ENCODE peak calls at places on chromosome 11, in ten cellular contexts. One of them, this sample, is unnamed.

GRCh38 chr11:67698247-67698646 is 23.8 kb upstream of the ALDH3B2 start:
- DNase-seq in stomach: no peak
- DNase-seq in kidney: no peak
- DNase-seq in GM23248: peak
- DNase-seq in A549: peak
- DNase-seq in tibial nerve: no peak
- DNase-seq in tibial artery: no peak
- DNase-seq in endothelial cell of umbilical vein: no peak
- DNase-seq in IMR-90: no peak
- DNase-seq in substantia nigra: no peak
- DNase-seq in this sample: no peak

GRCh38 chr11:28673687-28674431 is 565.7 kb downstream of the METTL15 start:
- DNase-seq in stomach: no peak
- DNase-seq in kidney: no peak
- DNase-seq in GM23248: peak
- DNase-seq in A549: no peak
- DNase-seq in tibial nerve: no peak
- DNase-seq in tibial artery: no peak
- DNase-seq in endothelial cell of umbilical vein: no peak
- DNase-seq in IMR-90: peak
- DNase-seq in substantia nigra: no peak
- DNase-seq in this sample: no peak

GRCh38 chr11:125423247-125423849 is 72.7 kb downstream of the FEZ1 start:
- DNase-seq in stomach: no peak
- DNase-seq in kidney: peak
- DNase-seq in GM23248: no peak
- DNase-seq in A549: peak
- DNase-seq in tibial nerve: no peak
- DNase-seq in tibial artery: no peak
- DNase-seq in endothelial cell of umbilical vein: no peak
- DNase-seq in IMR-90: no peak
- DNase-seq in substantia nigra: no peak
- DNase-seq in this sample: no peak

GRCh38 chr11:78203184-78203583 is 14.5 kb downstream of the USP35 start:
- DNase-seq in stomach: no peak
- DNase-seq in kidney: no peak
- DNase-seq in GM23248: no peak
- DNase-seq in A549: no peak
- DNase-seq in tibial nerve: no peak
- DNase-seq in tibial artery: no peak
- DNase-seq in endothelial cell of umbilical vein: no peak
- DNase-seq in IMR-90: no peak
- DNase-seq in substantia nigra: no peak
- DNase-seq in this sample: no peak

GRCh38 chr11:62545437-62546243 is 966 bp downstream of the AHNAK start:
- DNase-seq in stomach: peak
- DNase-seq in kidney: peak
- DNase-seq in GM23248: peak
- DNase-seq in A549: peak
- DNase-seq in tibial nerve: peak
- DNase-seq in tibial artery: peak
- DNase-seq in endothelial cell of umbilical vein: peak
- DNase-seq in IMR-90: peak
- DNase-seq in substantia nigra: no peak
- DNase-seq in this sample: peak

GRCh38 chr11:70901951-70902521 is 350.3 kb downstream of the SHANK2 start:
- DNase-seq in stomach: no peak
- DNase-seq in kidney: peak
- DNase-seq in GM23248: peak
- DNase-seq in A549: no peak
- DNase-seq in tibial nerve: no peak
- DNase-seq in tibial artery: no peak
- DNase-seq in endothelial cell of umbilical vein: no peak
- DNase-seq in IMR-90: peak
- DNase-seq in substantia nigra: no peak
- DNase-seq in this sample: no peak

GRCh38 chr11:10263929-10264328 is 30.1 kb downstream of the SBF2 start:
- DNase-seq in stomach: no peak
- DNase-seq in kidney: no peak
- DNase-seq in GM23248: peak
- DNase-seq in A549: no peak
- DNase-seq in tibial nerve: no peak
- DNase-seq in tibial artery: no peak
- DNase-seq in endothelial cell of umbilical vein: no peak
- DNase-seq in IMR-90: peak
- DNase-seq in substantia nigra: no peak
- DNase-seq in this sample: no peak

GRCh38 chr11:8870461-8871282 is 40.3 kb upstream of the AKIP1 start:
- DNase-seq in stomach: peak
- DNase-seq in kidney: peak
- DNase-seq in GM23248: peak
- DNase-seq in A549: peak
- DNase-seq in tibial nerve: peak
- DNase-seq in tibial artery: peak
- DNase-seq in endothelial cell of umbilical vein: peak
- DNase-seq in IMR-90: peak
- DNase-seq in substantia nigra: no peak
- DNase-seq in this sample: peak

GRCh38 chr11:18140145-18140544 is 7.8 kb downstream of the MRGPRX3 start:
- DNase-seq in stomach: no peak
- DNase-seq in kidney: no peak
- DNase-seq in GM23248: no peak
- DNase-seq in A549: no peak
- DNase-seq in tibial nerve: no peak
- DNase-seq in tibial artery: no peak
- DNase-seq in endothelial cell of umbilical vein: no peak
- DNase-seq in IMR-90: no peak
- DNase-seq in substantia nigra: no peak
- DNase-seq in this sample: no peak

GRCh38 chr11:18135308-18135707 is 2.9 kb downstream of the MRGPRX3 start:
- DNase-seq in stomach: no peak
- DNase-seq in kidney: no peak
- DNase-seq in GM23248: no peak
- DNase-seq in A549: no peak
- DNase-seq in tibial nerve: no peak
- DNase-seq in tibial artery: no peak
- DNase-seq in endothelial cell of umbilical vein: no peak
- DNase-seq in IMR-90: no peak
- DNase-seq in substantia nigra: no peak
- DNase-seq in this sample: no peak

GRCh38 chr11:18132341-18132740 is at the start of gene MRGPRX3:
- DNase-seq in stomach: no peak
- DNase-seq in kidney: no peak
- DNase-seq in GM23248: no peak
- DNase-seq in A549: no peak
- DNase-seq in tibial nerve: no peak
- DNase-seq in tibial artery: no peak
- DNase-seq in endothelial cell of umbilical vein: no peak
- DNase-seq in IMR-90: no peak
- DNase-seq in substantia nigra: no peak
- DNase-seq in this sample: no peak

DNA sequence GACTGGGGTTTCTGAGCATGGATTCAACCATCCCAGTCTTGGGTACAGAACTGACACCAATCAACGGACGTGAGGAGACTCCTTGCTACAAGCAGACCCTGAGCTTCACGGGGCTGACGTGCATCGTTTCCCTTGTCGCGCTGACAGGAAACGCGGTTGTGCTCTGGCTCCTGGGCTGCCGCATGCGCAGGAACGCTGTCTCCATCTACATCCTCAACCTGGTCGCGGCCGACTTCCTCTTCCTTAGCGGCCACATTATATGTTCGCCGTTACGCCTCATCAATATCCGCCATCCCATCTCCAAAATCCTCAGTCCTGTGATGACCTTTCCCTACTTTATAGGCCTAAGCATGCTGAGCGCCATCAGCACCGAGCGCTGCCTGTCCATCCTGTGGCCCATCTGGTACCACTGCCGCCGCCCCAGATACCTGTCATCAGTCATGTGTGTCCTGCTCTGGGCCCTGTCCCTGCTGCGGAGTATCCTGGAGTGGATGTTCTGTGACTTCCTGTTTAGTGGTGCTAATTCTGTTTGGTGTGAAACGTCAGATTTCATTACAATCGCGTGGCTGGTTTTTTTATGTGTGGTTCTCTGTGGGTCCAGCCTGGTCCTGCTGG is 4.9 kb downstream of the MRGPRX3 start:
- DNase-seq in stomach: no peak
- DNase-seq in kidney: no peak
- DNase-seq in GM23248: no peak
- DNase-seq in A549: no peak
- DNase-seq in tibial nerve: no peak
- DNase-seq in tibial artery: no peak
- DNase-seq in endothelial cell of umbilical vein: no peak
- DNase-seq in IMR-90: no peak
- DNase-seq in substantia nigra: no peak
- DNase-seq in this sample: no peak
- H3K27ac ChIP-seq in stomach: no peak
- H3K27ac ChIP-seq in kidney: no peak
- H3K27ac ChIP-seq in GM23248: no peak
- H3K27ac ChIP-seq in A549: no peak
- H3K27ac ChIP-seq in tibial nerve: no peak
- H3K27ac ChIP-seq in tibial artery: no peak
- H3K27ac ChIP-seq in endothelial cell of umbilical vein: no peak
- H3K27ac ChIP-seq in IMR-90: no peak
- H3K27ac ChIP-seq in substantia nigra: no peak
- H3K27ac ChIP-seq in this sample: no peak

GRCh38 chr11:12101318-12101717 is 9.1 kb upstream of the MICAL2 start:
- DNase-seq in stomach: no peak
- DNase-seq in kidney: no peak
- DNase-seq in GM23248: no peak
- DNase-seq in A549: no peak
- DNase-seq in tibial nerve: no peak
- DNase-seq in tibial artery: no peak
- DNase-seq in endothelial cell of umbilical vein: no peak
- DNase-seq in IMR-90: no peak
- DNase-seq in substantia nigra: no peak
- DNase-seq in this sample: no peak

GRCh38 chr11:12103411-12104225 is 6.8 kb upstream of the MICAL2 start:
- DNase-seq in stomach: peak
- DNase-seq in kidney: no peak
- DNase-seq in GM23248: no peak
- DNase-seq in A549: no peak
- DNase-seq in tibial nerve: no peak
- DNase-seq in tibial artery: peak
- DNase-seq in endothelial cell of umbilical vein: no peak
- DNase-seq in IMR-90: no peak
- DNase-seq in substantia nigra: no peak
- DNase-seq in this sample: no peak

GRCh38 chr11:12100886-12101285 is 9.5 kb upstream of the MICAL2 start:
- DNase-seq in stomach: no peak
- DNase-seq in kidney: no peak
- DNase-seq in GM23248: peak
- DNase-seq in A549: no peak
- DNase-seq in tibial nerve: peak
- DNase-seq in tibial artery: peak
- DNase-seq in endothelial cell of umbilical vein: no peak
- DNase-seq in IMR-90: no peak
- DNase-seq in substantia nigra: peak
- DNase-seq in this sample: peak

GRCh38 chr11:12100429-12100828 is 10.0 kb upstream of the MICAL2 start:
- DNase-seq in stomach: no peak
- DNase-seq in kidney: no peak
- DNase-seq in GM23248: no peak
- DNase-seq in A549: no peak
- DNase-seq in tibial nerve: no peak
- DNase-seq in tibial artery: no peak
- DNase-seq in endothelial cell of umbilical vein: no peak
- DNase-seq in IMR-90: no peak
- DNase-seq in substantia nigra: no peak
- DNase-seq in this sample: no peak

DNA sequence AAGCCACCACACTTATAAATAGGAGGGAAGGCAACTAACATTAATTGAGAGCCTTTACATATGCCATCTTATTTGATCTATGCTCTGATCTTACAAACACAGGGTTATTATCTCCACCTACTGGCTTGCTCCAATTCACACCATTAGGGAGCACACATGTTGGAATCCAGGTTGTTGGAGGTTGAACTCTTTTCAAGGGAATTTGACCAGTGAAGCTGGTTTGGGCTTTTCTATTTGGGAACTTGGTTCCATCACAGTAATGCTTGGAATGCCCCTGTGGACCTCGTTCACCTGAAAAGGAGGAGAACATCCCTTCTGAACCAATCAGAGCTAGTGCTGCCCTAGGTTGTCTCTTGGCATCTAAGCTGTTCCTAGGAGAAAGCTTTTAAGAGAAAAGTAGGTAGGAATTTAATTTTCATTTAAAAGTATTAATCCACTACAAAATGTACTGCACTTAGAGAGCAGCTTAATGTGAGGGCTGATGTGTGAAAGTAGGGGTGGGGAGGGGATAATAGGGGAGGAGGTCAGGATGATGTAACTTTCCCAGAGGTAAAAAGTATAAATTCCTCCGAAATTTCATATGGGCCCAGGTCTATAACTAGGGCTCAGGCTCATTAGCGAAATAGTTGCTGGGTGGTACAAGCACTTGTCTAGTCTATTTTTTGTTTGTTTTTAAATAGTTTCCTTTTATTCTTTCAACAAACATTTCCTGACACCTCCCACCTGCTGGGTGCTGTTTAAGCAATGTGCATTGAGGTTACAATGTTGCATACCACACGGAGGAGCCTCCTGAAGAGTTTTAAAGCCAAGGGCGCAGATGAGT is 7.6 kb upstream of the MICAL2 start:
- DNase-seq in stomach: no peak
- DNase-seq in kidney: no peak
- DNase-seq in GM23248: no peak
- DNase-seq in A549: no peak
- DNase-seq in tibial nerve: no peak
- DNase-seq in tibial artery: no peak
- DNase-seq in endothelial cell of umbilical vein: no peak
- DNase-seq in IMR-90: no peak
- DNase-seq in substantia nigra: no peak
- DNase-seq in this sample: no peak
- H3K27ac ChIP-seq in stomach: no peak
- H3K27ac ChIP-seq in kidney: no peak
- H3K27ac ChIP-seq in GM23248: no peak
- H3K27ac ChIP-seq in A549: peak
- H3K27ac ChIP-seq in tibial nerve: no peak
- H3K27ac ChIP-seq in tibial artery: no peak
- H3K27ac ChIP-seq in endothelial cell of umbilical vein: no peak
- H3K27ac ChIP-seq in IMR-90: no peak
- H3K27ac ChIP-seq in substantia nigra: no peak
- H3K27ac ChIP-seq in this sample: no peak

GRCh38 chr11:100774859-100775258 is 87.8 kb downstream of the ARHGAP42 start:
- DNase-seq in stomach: no peak
- DNase-seq in kidney: no peak
- DNase-seq in GM23248: no peak
- DNase-seq in A549: no peak
- DNase-seq in tibial nerve: no peak
- DNase-seq in tibial artery: no peak
- DNase-seq in endothelial cell of umbilical vein: no peak
- DNase-seq in IMR-90: no peak
- DNase-seq in substantia nigra: no peak
- DNase-seq in this sample: no peak

GRCh38 chr11:100777736-100778135 is 90.6 kb downstream of the ARHGAP42 start:
- DNase-seq in stomach: no peak
- DNase-seq in kidney: no peak
- DNase-seq in GM23248: no peak
- DNase-seq in A549: no peak
- DNase-seq in tibial nerve: no peak
- DNase-seq in tibial artery: no peak
- DNase-seq in endothelial cell of umbilical vein: no peak
- DNase-seq in IMR-90: no peak
- DNase-seq in substantia nigra: no peak
- DNase-seq in this sample: no peak

GRCh38 chr11:100777118-100777517 is 90.0 kb downstream of the ARHGAP42 start:
- DNase-seq in stomach: peak
- DNase-seq in kidney: no peak
- DNase-seq in GM23248: no peak
- DNase-seq in A549: peak
- DNase-seq in tibial nerve: no peak
- DNase-seq in tibial artery: no peak
- DNase-seq in endothelial cell of umbilical vein: no peak
- DNase-seq in IMR-90: no peak
- DNase-seq in substantia nigra: no peak
- DNase-seq in this sample: no peak

GRCh38 chr11:100778386-100778785 is 91.3 kb downstream of the ARHGAP42 start:
- DNase-seq in stomach: no peak
- DNase-seq in kidney: no peak
- DNase-seq in GM23248: no peak
- DNase-seq in A549: no peak
- DNase-seq in tibial nerve: no peak
- DNase-seq in tibial artery: no peak
- DNase-seq in endothelial cell of umbilical vein: no peak
- DNase-seq in IMR-90: no peak
- DNase-seq in substantia nigra: no peak
- DNase-seq in this sample: no peak

DNA sequence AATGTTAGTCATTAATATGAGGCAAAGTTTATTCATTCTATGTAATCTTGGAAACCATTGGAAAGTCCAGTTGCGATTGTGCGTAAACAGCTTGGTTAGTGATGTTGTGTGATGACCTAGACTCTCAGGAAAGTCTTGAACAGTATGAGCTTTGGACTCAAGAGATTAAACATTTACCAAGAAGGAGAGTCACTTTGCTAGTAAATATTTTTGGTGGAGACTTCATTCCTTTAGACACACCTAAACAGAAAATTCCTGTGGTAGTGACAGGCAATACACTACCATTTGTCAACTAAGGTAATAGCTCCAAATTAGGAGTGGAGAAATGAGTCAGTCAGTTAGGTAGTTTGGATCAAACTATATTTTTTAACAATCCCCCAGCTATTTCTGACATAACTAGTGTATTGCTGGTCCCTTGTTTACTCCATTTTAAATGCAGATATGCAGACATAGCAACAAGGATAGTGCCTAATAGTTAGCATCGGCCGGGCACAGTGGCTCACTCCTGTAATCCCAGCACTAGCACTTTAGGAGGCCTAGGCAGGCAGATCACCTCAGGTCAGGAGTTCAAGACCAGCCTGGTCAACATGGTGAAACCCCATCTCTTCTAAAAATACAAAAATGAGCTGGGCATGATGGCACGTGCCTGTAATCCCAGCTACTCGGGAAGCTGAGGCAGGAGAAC is 89.3 kb downstream of the ARHGAP42 start:
- DNase-seq in stomach: no peak
- DNase-seq in kidney: no peak
- DNase-seq in GM23248: peak
- DNase-seq in A549: peak
- DNase-seq in tibial nerve: no peak
- DNase-seq in tibial artery: no peak
- DNase-seq in endothelial cell of umbilical vein: peak
- DNase-seq in IMR-90: peak
- DNase-seq in substantia nigra: no peak
- DNase-seq in this sample: no peak
- H3K27ac ChIP-seq in stomach: peak
- H3K27ac ChIP-seq in kidney: peak
- H3K27ac ChIP-seq in GM23248: no peak
- H3K27ac ChIP-seq in A549: peak
- H3K27ac ChIP-seq in tibial nerve: peak
- H3K27ac ChIP-seq in tibial artery: no peak
- H3K27ac ChIP-seq in endothelial cell of umbilical vein: no peak
- H3K27ac ChIP-seq in IMR-90: no peak
- H3K27ac ChIP-seq in substantia nigra: no peak
- H3K27ac ChIP-seq in this sample: no peak

GRCh38 chr11:48052183-48053040 is 72.1 kb downstream of the PTPRJ start:
- DNase-seq in stomach: peak
- DNase-seq in kidney: peak
- DNase-seq in GM23248: peak
- DNase-seq in A549: no peak
- DNase-seq in tibial nerve: no peak
- DNase-seq in tibial artery: no peak
- DNase-seq in endothelial cell of umbilical vein: peak
- DNase-seq in IMR-90: peak
- DNase-seq in substantia nigra: no peak
- DNase-seq in this sample: no peak
- H3K27ac ChIP-seq in stomach: peak
- H3K27ac ChIP-seq in kidney: peak
- H3K27ac ChIP-seq in GM23248: no peak
- H3K27ac ChIP-seq in A549: peak
- H3K27ac ChIP-seq in tibial nerve: no peak
- H3K27ac ChIP-seq in tibial artery: no peak
- H3K27ac ChIP-seq in endothelial cell of umbilical vein: no peak
- H3K27ac ChIP-seq in IMR-90: no peak
- H3K27ac ChIP-seq in substantia nigra: no peak
- H3K27ac ChIP-seq in this sample: no peak

This sample was measured in caudate nucleus.